ENCODE peak calls at places on chromosomes 3 and 15, in seven cellular contexts. E is lower lobe of right lung; C is A172; D is kidney tubule cell; M is amniotic stem cell; T is effector memory CD8-positive, alpha-beta T cell; U is epithelial cell of prostate. H is an unnamed sample.

GRCh38 chr3:196327405-196327804 is 9.4 kb upstream of the DYNLT2B start:
- DNase-seq in E (no peak), C (no peak), D (no peak), M (no peak), T (no peak), U (no peak), H (no peak)

GRCh38 chr3:168620854-168621253 is 525.1 kb upstream of the GOLIM4 start:
- DNase-seq in E (no peak), C (peak; percentile 19), D (peak; percentile 45), M (no peak), T (no peak), U (no peak), H (no peak)

GRCh38 chr3:37594873-37595783 is 266.6 kb upstream of the CTDSPL start:
- DNase-seq in E (no peak), C (no peak), D (no peak), M (no peak), T (no peak), U (no peak), H (no peak)

GRCh38 chr3:94115482-94115881 is 52.6 kb downstream of the NSUN3 start:
- DNase-seq in E (no peak), C (peak; percentile 50), D (peak; percentile 21), M (peak; percentile 5), T (no peak), U (no peak), H (no peak)

GRCh38 chr3:194539498-194539897 is 52.7 kb upstream of the ATP13A3 start:
- DNase-seq in E (no peak), C (no peak), D (no peak), M (no peak), T (no peak), U (no peak), H (no peak)

GRCh38 chr3:46463868-46464241 is 850 bp downstream of the LTF start:
- DNase-seq in E (no peak), C (no peak), D (no peak), M (no peak), T (no peak), U (no peak), H (no peak)

GRCh38 chr3:14175383-14176037 is 2.9 kb downstream of the XPC start:
- DNase-seq in E (no peak), C (peak; percentile 41), D (peak; percentile 13), M (no peak), T (peak; percentile 60), U (no peak), H (peak; percentile 29)

GRCh38 chr3:142272200-142272891 is 47.0 kb upstream of the GK5 start:
- DNase-seq in E (no peak), C (peak; percentile 76), D (peak; percentile 22), M (no peak), T (no peak), U (no peak), H (no peak)

GRCh38 chr3:79937567-79937966 is 169.8 kb upstream of the ROBO1 start:
- DNase-seq in E (no peak), C (no peak), D (peak; percentile 38), M (no peak), T (no peak), U (peak; percentile 93), H (no peak)

GRCh38 chr15:40307421-40308165 is at the start of gene PLCB2:
- DNase-seq in E (peak; percentile 76), C (no peak), D (no peak), M (no peak), T (peak; percentile 74), U (no peak), H (peak; percentile 65)

GRCh38 chr3:120436523-120437050 is 14.2 kb downstream of the FSTL1 start:
- DNase-seq in E (no peak), C (no peak), D (peak; percentile 37), M (no peak), T (no peak), U (no peak), H (no peak)

GRCh38 chr15:76987276-76987675 is 7.7 kb upstream of the PSTPIP1 start:
- DNase-seq in E (no peak), C (no peak), D (no peak), M (no peak), T (no peak), U (no peak), H (no peak)

GRCh38 chr3:19931767-19932188 is 2.2 kb downstream of the EFHB start:
- DNase-seq in E (no peak), C (peak; percentile 40), D (peak; percentile 66), M (no peak), T (no peak), U (no peak), H (no peak)

GRCh38 chr3:161008086-161008485 is 97.1 kb downstream of the B3GALNT1 start:
- DNase-seq in E (no peak), C (no peak), D (no peak), M (no peak), T (no peak), U (no peak), H (no peak)

GRCh38 chr3:194130807-194131589 is 5.0 kb upstream of the HES1 start:
- DNase-seq in E (no peak), C (no peak), D (peak; percentile 63), M (no peak), T (no peak), U (no peak), H (no peak)

GRCh38 chr3:8730641-8731040 is 3.0 kb upstream of the CAV3 start:
- DNase-seq in E (no peak), C (no peak), D (no peak), M (no peak), T (no peak), U (no peak), H (no peak)

GRCh38 chr3:99686955-99687612 is 48.7 kb downstream of the COL8A1 start:
- DNase-seq in E (peak; percentile 55), C (peak; percentile 74), D (peak; percentile 72), M (no peak), T (no peak), U (no peak), H (no peak)

GRCh38 chr15:98649621-98649995 is 1.3 kb downstream of the IGF1R start:
- DNase-seq in E (peak; percentile 70), C (no peak), D (peak; percentile 50), M (no peak), T (peak; percentile 11), U (no peak), H (no peak)

GRCh38 chr3:186953011-186953487 is 22.7 kb downstream of the ST6GAL1 start:
- DNase-seq in E (no peak), C (peak; percentile 10), D (peak; percentile 52), M (no peak), T (no peak), U (no peak), H (no peak)

GRCh38 chr15:67157779-67158366 is 92.5 kb downstream of the SMAD3 start:
- DNase-seq in E (no peak), C (no peak), D (no peak), M (no peak), T (no peak), U (no peak), H (no peak)

GRCh38 chr15:91469627-91470567 is 369.8 kb downstream of the SV2B start:
- DNase-seq in E (peak; percentile 57), C (no peak), D (no peak), M (no peak), T (peak; percentile 33), U (no peak), H (no peak)

GRCh38 chr3:88189361-88189810 is 39.6 kb downstream of the C3orf38 start:
- DNase-seq in E (no peak), C (peak; percentile 58), D (no peak), M (no peak), T (no peak), U (no peak), H (no peak)

GRCh38 chr3:148408667-148409066 is 289.0 kb upstream of the AGTR1 start:
- DNase-seq in E (no peak), C (no peak), D (no peak), M (no peak), T (no peak), U (no peak), H (no peak)

GRCh38 chr3:13285007-13285567 is 135.0 kb downstream of the NUP210 start:
- DNase-seq in E (peak; percentile 18), C (no peak), D (no peak), M (no peak), T (no peak), U (no peak), H (no peak)

GRCh38 chr3:188036375-188036985 is 117.5 kb upstream of the LPP start:
- DNase-seq in E (no peak), C (no peak), D (no peak), M (no peak), T (no peak), U (no peak), H (no peak)